ENCODE peak calls at places on chromosomes 11 and 22, in six cellular contexts. G is pulmonary artery endothelial cell; D is head of caudate nucleus; Y is lower lobe of right lung; L is effector CD4-positive, alpha-beta T cell; O is stimulated activated CD8-positive, alpha-beta memory T cell treated with anti-CD3 and anti-CD28 coated beads, Interleukin-4, amount 100 ng/mL, for 1 hour. H is an unnamed sample.

GRCh38 chr11:76248210-76248609 is 41.9 kb upstream of the WNT11 start:
- DNase-seq in G (no peak), D (no peak), Y (no peak), L (no peak), O (no peak), H (no peak)

GRCh38 chr11:469684-470667 is 19.9 kb downstream of the PTDSS2 start:
- DNase-seq in G (peak), D (peak), Y (peak), L (no peak), O (no peak), H (peak)

GRCh38 chr22:24432059-24432853 is 4.9 kb downstream of the ADORA2A start:
- DNase-seq in G (no peak), D (peak), Y (no peak), L (no peak), O (no peak), H (peak)

GRCh38 chr22:49724893-49725489 is 102.7 kb downstream of the BRD1 start:
- DNase-seq in G (peak), D (peak), Y (peak), L (peak), O (peak), H (peak)

GRCh38 chr11:68090706-68091105 is 30.5 kb downstream of the CHKA start:
- DNase-seq in G (no peak), D (peak), Y (no peak), L (no peak), O (no peak), H (no peak)

GRCh38 chr11:10725114-10725906 is 25.7 kb upstream of the CTR9 start:
- DNase-seq in G (no peak), D (no peak), Y (no peak), L (no peak), O (no peak), H (no peak)

GRCh38 chr11:1349074-1349931 is 39.9 kb upstream of the TOLLIP start:
- DNase-seq in G (no peak), D (no peak), Y (no peak), L (no peak), O (no peak), H (peak)

GRCh38 chr11:61616443-61616842 is 35.6 kb upstream of the SYT7 start:
- DNase-seq in G (no peak), D (no peak), Y (no peak), L (no peak), O (no peak), H (no peak)

GRCh38 chr22:35839811-35840739 is 122.4 kb downstream of the APOL5 start:
- DNase-seq in G (peak), D (peak), Y (peak), L (no peak), O (no peak), H (peak)

H was measured in upper lobe of right lung.